ENCODE peak calls at places on chromosomes 2 and 18, in ten cellular contexts. A is A673, H is kidney epithelial cell, F is fibroblast of lung, Q is RWPE1, T is GM13976, R is bronchial epithelial cell, J is epithelial cell of esophagus, E is nephron progenitor cell, P is choroid plexus epithelial cell. Y is an unnamed sample.

GRCh38 chr18:26510337-26510736 is 38.0 kb downstream of the KCTD1 start:
- DNase-seq in R (no peak), P (peak), H (no peak), J (no peak), F (no peak), Q (no peak), A (no peak), E (no peak), T (no peak), Y (no peak)

GRCh38 chr2:179467111-179467510 is 202.5 kb upstream of the SESTD1 start:
- DNase-seq in H (no peak), T (no peak), A (no peak), J (peak), F (no peak), P (peak), R (peak), E (no peak), Q (peak), Y (no peak)

GRCh38 chr2:112201706-112202430 is 53.0 kb downstream of the ZC3H8 start:
- DNase-seq in H (no peak), Q (no peak), A (no peak), F (no peak), E (no peak), R (peak), T (no peak), P (no peak), J (peak), Y (no peak)

GRCh38 chr2:61793389-61793836 is 60.4 kb downstream of the FAM161A start:
- DNase-seq in A (peak), P (peak), Q (peak), T (peak), F (peak), R (peak), E (peak), J (peak), H (peak), Y (peak)

GRCh38 chr2:72605836-72606442 is 219.9 kb downstream of the EXOC6B start:
- DNase-seq in F (peak), E (no peak), A (peak), P (peak), R (peak), T (peak), Q (peak), J (peak), H (no peak), Y (peak)

GRCh38 chr2:126952216-126952615 is 53.5 kb downstream of the TEX51 start:
- DNase-seq in E (no peak), T (no peak), J (no peak), R (peak), F (no peak), A (no peak), H (no peak), P (no peak), Q (no peak), Y (no peak)

GRCh38 chr2:232322560-232323327 is 55.8 kb upstream of the ALPP start:
- DNase-seq in F (no peak), J (peak), P (no peak), E (no peak), T (no peak), A (no peak), Q (no peak), R (peak), H (no peak), Y (no peak)

GRCh38 chr2:25822190-25823117 is 55.8 kb downstream of the ASXL2 start:
- DNase-seq in H (no peak), F (no peak), A (no peak), P (peak), J (peak), R (peak), Q (no peak), T (peak), E (no peak), Y (peak)

GRCh38 chr2:214781226-214781625 is 28.3 kb downstream of the BARD1 start:
- DNase-seq in P (no peak), R (no peak), Q (no peak), E (no peak), T (no peak), A (no peak), H (no peak), J (no peak), F (no peak), Y (no peak)

DNA sequence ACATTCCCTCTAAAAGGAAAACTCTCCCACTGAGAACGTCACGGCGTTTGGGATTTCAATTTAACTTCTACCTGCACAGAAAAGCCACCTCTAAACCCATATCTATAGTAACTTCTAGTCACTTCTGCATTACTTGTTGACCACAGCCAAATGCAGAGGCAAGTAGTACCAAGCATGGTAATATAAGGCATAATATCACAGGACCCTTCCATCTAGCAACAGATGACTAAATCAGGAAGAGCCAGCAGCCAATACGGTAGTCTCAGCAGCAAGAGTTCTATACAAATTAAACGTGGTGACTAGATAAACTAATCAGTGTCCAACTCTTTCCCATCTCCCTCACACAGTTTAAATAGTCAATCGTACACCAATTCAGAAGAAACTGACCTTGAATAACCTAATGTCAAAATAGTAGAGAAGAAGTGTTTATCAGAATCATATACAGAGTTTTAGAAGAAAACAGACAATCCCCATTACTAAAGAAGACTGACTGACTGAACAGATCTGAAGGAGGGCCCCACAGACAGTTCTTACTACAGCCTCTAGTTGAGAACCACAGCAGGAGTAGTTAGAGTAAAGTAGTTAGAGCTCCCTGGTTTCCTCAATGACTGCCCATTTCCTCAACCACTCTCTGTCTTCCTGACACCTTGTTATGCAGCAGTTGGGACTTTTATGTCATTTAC is 30.0 kb downstream of the MEMO1 start:
- DNase-seq in Q (peak), F (peak), J (peak), T (peak), A (peak), H (no peak), R (peak), P (peak), E (no peak), Y (peak)
- TF ChIP-seq CTCF in Q (no peak), F (no peak), J (no peak), T (no peak), A (no peak), H (no peak), R (no peak), P (peak), E (no peak), Y (no peak)

DNA sequence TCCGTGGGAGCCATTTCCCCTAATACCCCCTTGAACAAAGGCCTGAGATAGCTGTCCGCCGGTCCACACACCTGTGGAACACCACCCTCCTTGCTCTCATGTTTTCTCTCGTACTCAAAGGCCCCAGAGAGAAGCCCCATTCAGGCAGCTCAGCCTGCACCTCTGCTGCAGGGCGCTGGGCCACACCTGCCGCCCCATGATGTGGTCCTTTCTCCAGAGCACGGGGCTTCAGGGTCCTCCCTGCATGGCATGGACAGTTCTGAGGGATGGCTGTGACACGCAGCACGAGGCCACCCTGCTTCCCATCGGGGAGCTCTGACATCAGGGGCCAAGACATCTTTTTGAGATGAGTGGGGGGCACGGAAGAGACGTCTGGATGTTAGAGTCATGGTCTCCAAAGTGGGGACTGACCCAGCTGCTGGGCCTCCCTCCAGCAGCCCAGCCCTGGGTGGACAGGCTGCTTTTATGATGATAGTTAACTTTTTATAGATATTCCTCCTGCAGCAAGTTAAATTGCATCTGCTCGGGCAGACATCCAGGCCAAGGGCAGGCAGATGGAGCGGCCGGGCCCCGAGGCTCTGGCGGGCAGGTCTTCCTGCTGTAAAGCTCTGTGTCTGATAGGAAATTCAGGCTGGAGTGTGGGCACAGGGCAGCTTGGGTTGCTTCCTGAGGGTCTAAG is 56.7 kb downstream of the SDC1 start:
- DNase-seq in Q (no peak), A (no peak), E (no peak), R (no peak), F (no peak), H (no peak), P (no peak), J (no peak), T (peak), Y (no peak)
- TF ChIP-seq CTCF in Q (no peak), A (no peak), E (no peak), R (no peak), F (no peak), H (no peak), P (no peak), J (no peak), T (no peak), Y (no peak)

GRCh38 chr2:122927217-122927616 is 1097.9 kb upstream of the CNTNAP5 start:
- DNase-seq in A (peak), F (no peak), R (no peak), Q (no peak), E (no peak), P (peak), J (no peak), H (no peak), T (no peak), Y (no peak)

GRCh38 chr2:122929347-122929746 is 1095.7 kb upstream of the CNTNAP5 start:
- DNase-seq in P (no peak), A (no peak), Q (no peak), J (no peak), E (no peak), F (no peak), R (no peak), H (no peak), T (no peak), Y (no peak)

DNA sequence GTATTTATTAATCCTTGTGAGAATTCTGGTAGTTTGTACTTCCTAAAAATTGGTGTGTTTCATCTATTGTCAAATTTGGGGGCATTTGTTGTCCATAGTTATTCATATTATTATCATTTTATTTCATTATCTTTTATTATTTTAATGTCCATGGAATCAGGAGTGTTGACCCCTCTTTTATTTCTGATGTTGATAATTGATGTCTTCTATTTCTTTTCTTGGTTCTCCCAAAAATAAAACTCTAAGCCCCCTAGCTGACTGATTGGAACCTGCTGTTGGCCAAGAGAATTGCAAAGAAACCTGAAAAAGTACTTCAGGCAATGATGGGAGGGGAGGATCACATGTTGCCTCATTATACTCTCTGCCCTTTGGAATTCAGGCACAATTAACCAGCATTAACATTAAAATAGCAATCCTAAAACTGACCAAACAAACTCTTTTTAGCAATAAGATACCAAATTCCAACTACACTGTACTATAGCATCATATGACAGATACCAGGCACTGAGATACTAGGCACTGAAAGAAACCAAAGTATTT is 1097.3 kb upstream of the CNTNAP5 start:
- DNase-seq in T (no peak), Q (no peak), F (no peak), E (no peak), H (no peak), P (no peak), J (no peak), A (peak), R (no peak), Y (no peak)
- TF ChIP-seq CTCF in T (no peak), Q (no peak), F (no peak), E (no peak), H (no peak), P (no peak), J (no peak), A (no peak), R (no peak), Y (no peak)

DNA sequence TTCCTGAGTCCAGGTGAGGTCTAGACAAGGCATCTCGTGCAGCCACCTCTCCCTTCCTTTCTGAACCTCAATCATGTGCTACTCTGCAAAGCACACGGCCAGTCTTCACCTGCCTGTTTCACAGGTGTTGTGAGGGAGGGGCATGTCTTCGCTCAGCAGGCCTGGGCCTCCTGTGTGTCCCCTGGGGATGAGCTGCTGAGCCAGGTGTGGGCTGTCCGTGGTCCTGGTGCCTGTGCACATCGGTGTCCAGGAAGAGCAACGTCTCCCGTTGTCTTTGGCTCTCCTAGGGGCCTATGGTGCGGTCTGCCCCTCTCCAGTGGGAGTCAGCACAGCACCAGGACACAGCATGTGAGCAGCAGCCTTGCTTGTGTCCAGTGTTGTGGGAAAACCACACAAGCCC is 16.7 kb downstream of the ARHGEF4 start:
- DNase-seq in Q (no peak), H (no peak), R (no peak), T (no peak), E (no peak), F (no peak), A (no peak), J (no peak), P (no peak), Y (no peak)
- TF ChIP-seq CTCF in Q (no peak), H (no peak), R (no peak), T (no peak), E (no peak), F (no peak), A (no peak), J (no peak), P (no peak), Y (no peak)

GRCh38 chr2:16014041-16014787 is 73.9 kb downstream of the MYCN start:
- DNase-seq in T (no peak), P (no peak), H (no peak), E (peak), R (no peak), A (no peak), F (no peak), J (no peak), Q (no peak), Y (no peak)

GRCh38 chr2:16016282-16016681 is 75.9 kb downstream of the MYCN start:
- DNase-seq in R (no peak), P (no peak), T (no peak), J (no peak), H (no peak), A (no peak), F (no peak), Q (no peak), E (no peak), Y (no peak)

GRCh38 chr2:16015210-16015902 is 75.0 kb downstream of the MYCN start:
- DNase-seq in E (no peak), P (no peak), T (no peak), R (no peak), A (no peak), J (no peak), F (no peak), H (no peak), Q (no peak), Y (no peak)

GRCh38 chr2:16014802-16015201 is 74.5 kb downstream of the MYCN start:
- DNase-seq in A (no peak), H (no peak), J (no peak), R (no peak), P (no peak), T (no peak), E (no peak), Q (no peak), F (no peak), Y (no peak)

GRCh38 chr2:16015903-16016265 is 75.5 kb downstream of the MYCN start:
- DNase-seq in A (no peak), R (no peak), H (no peak), P (no peak), E (no peak), Q (no peak), J (no peak), F (no peak), T (no peak), Y (no peak)
- TF ChIP-seq CTCF in A (no peak), R (no peak), H (no peak), P (no peak), E (no peak), Q (no peak), J (no peak), F (no peak), T (no peak), Y (no peak)

DNA sequence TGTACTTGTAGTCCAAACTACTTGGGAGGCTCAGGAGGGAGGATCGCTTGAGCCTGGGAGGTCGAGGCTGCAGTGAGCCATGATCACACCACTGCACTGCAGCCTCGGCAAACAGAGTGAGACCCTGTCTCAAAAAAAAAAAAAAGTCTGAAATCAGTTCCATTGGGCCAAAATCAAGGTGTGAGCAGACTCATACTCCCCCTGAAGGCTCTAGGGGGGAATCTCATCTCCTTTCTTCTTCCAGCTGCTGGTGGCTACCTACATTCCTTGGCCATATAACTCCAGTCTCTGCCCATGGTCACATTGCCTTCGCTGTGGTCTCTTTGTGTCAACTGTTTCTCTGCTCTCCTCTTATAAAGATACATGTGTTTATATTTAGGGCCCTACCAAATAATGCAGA is 234.0 kb downstream of the LRRTM1 start:
- DNase-seq in F (no peak), Q (no peak), A (no peak), P (no peak), T (no peak), E (no peak), J (no peak), R (no peak), H (no peak), Y (no peak)
- TF ChIP-seq CTCF in F (no peak), Q (no peak), A (no peak), P (no peak), T (no peak), E (no peak), J (no peak), R (no peak), H (no peak), Y (no peak)

GRCh38 chr2:150909613-150910012 is 352.1 kb downstream of the RBM43 start:
- DNase-seq in P (no peak), F (no peak), A (no peak), R (peak), Q (no peak), H (no peak), E (no peak), T (no peak), J (no peak), Y (no peak)
- TF ChIP-seq CTCF in P (no peak), F (no peak), A (no peak), R (peak), Q (no peak), H (no peak), E (no peak), T (no peak), J (peak), Y (no peak)

GRCh38 chr18:76256897-76257500 is 238.0 kb downstream of the ZNF516 start:
- DNase-seq in P (peak), R (peak), J (peak), T (no peak), A (peak), Q (peak), H (peak), F (peak), E (peak), Y (no peak)
- TF ChIP-seq CTCF in P (peak), R (peak), J (peak), T (no peak), A (peak), Q (peak), H (peak), F (peak), E (peak), Y (no peak)

Y was measured in GM20000.